ENCODE peak calls at places on chromosomes 3 and 15, in five cellular contexts. S is amniotic stem cell, C is head of caudate nucleus, V is KG1, P is kidney glomerular epithelial cell. U is an unnamed sample.

GRCh38 chr3:166706094-166706493 is 674.0 kb downstream of the ZBBX start:
- DNase-seq in C (no peak), S (no peak), P (no peak), V (no peak), U (no peak)

GRCh38 chr3:113684271-113684819 is 12.1 kb downstream of the USF3 start:
- DNase-seq in P (no peak), S (no peak), V (no peak), C (no peak), U (no peak)

GRCh38 chr3:157572559-157573270 is 69.5 kb upstream of the VEPH1 start:
- DNase-seq in V (peak; percentile 8), S (no peak), P (peak; percentile 40), C (no peak), U (peak; percentile 77)

GRCh38 chr15:64808785-64809453 is 16.5 kb downstream of the PIF1 start:
- DNase-seq in V (no peak), S (no peak), P (no peak), C (no peak), U (no peak)

GRCh38 chr15:96102631-96103030 is 227.9 kb upstream of the NR2F2 start:
- DNase-seq in V (no peak), C (no peak), P (no peak), S (no peak), U (no peak)

GRCh38 chr3:184334470-184335158 is 2.8 kb upstream of the FAM131A start:
- DNase-seq in V (no peak), S (no peak), P (no peak), C (no peak), U (peak; percentile 53)

GRCh38 chr15:71777216-71777943 is 33.0 kb upstream of the NR2E3 start:
- DNase-seq in V (no peak), S (no peak), C (no peak), P (no peak), U (no peak)

GRCh38 chr15:63019539-63020109 is 22.9 kb upstream of the TPM1 start:
- DNase-seq in S (no peak), V (no peak), C (no peak), P (peak; percentile 87), U (peak; percentile 88)

GRCh38 chr15:58748040-58748786 is 1.3 kb downstream of the ADAM10 start:
- DNase-seq in S (no peak), P (no peak), C (no peak), V (no peak), U (no peak)

GRCh38 chr3:63892773-63893352 is 19.3 kb downstream of the SCAANT1 start:
- DNase-seq in P (no peak), S (no peak), V (no peak), C (no peak), U (no peak)

GRCh38 chr3:37457392-37458065 is 283.1 kb upstream of the LRRFIP2 start:
- DNase-seq in V (no peak), P (no peak), C (no peak), S (no peak), U (no peak)

GRCh38 chr15:39942101-39942752 is 8.3 kb downstream of the EIF2AK4 start:
- DNase-seq in S (no peak), V (no peak), C (no peak), P (no peak), U (no peak)

GRCh38 chr3:186220365-186220764 is 111.5 kb upstream of the ETV5 start:
- DNase-seq in S (no peak), P (no peak), C (no peak), V (no peak), U (no peak)

GRCh38 chr15:54212635-54213034 is 234.4 kb downstream of the UNC13C start:
- DNase-seq in V (no peak), S (no peak), C (no peak), P (no peak), U (no peak)

GRCh38 chr15:72784233-72784876 is 797 bp upstream of the ADPGK start:
- DNase-seq in V (peak; percentile 89), P (peak; percentile 80), S (peak; percentile 65), C (no peak), U (peak; percentile 64)

GRCh38 chr3:71168043-71168720 is 415.3 kb downstream of the FOXP1 start:
- DNase-seq in C (no peak), S (no peak), P (no peak), V (no peak), U (no peak)

GRCh38 chr3:38086496-38086895 is 47.5 kb downstream of the DLEC1 start:
- DNase-seq in V (no peak), S (no peak), C (no peak), P (no peak), U (no peak)

GRCh38 chr3:138068579-138069174 is 46.7 kb downstream of the DZIP1L start:
- DNase-seq in P (peak; percentile 33), C (peak; percentile 77), S (peak; percentile 55), V (peak; percentile 47), U (peak; percentile 90)

GRCh38 chr3:30693470-30694120 is 87.2 kb downstream of the TGFBR2 start:
- DNase-seq in P (peak; percentile 73), C (no peak), V (peak; percentile 32), S (peak; percentile 42), U (peak; percentile 45)

GRCh38 chr3:16888785-16889607 is 4.2 kb downstream of the PLCL2 start:
- DNase-seq in P (no peak), V (peak; percentile 42), S (no peak), C (no peak), U (no peak)